ENCODE peak calls at places on chromosomes 3 and 15, in ten cellular contexts. One of them, this sample, is unnamed.
A peak's percentile ranks its signal among the peaks of the same experiment; 100 is the strongest.

GRCh38 chr15:57541805-57542504 is 49.7 kb upstream of the MYZAP start:
- DNase-seq in CD8-positive, alpha-beta T cell: no peak
- DNase-seq in lung: peak; percentile 69
- DNase-seq in endothelial cell: peak; percentile 76
- DNase-seq in brain microvascular endothelial cell: peak; percentile 80
- DNase-seq in cardiac fibroblast: peak; percentile 88
- DNase-seq in WTC11: peak; percentile 77
- DNase-seq in hepatocyte: peak; percentile 84
- DNase-seq in fibroblast of pulmonary artery: peak; percentile 86
- DNase-seq in GM23338: peak; percentile 84
- DNase-seq in this sample: peak; percentile 80

GRCh38 chr3:197135212-197135611 is 105.6 kb upstream of the MELTF start:
- DNase-seq in hepatocyte: no peak
- DNase-seq in lung: no peak
- DNase-seq in cardiac fibroblast: no peak
- DNase-seq in fibroblast of pulmonary artery: no peak
- DNase-seq in GM23338: no peak
- DNase-seq in endothelial cell: no peak
- DNase-seq in CD8-positive, alpha-beta T cell: no peak
- DNase-seq in WTC11: no peak
- DNase-seq in brain microvascular endothelial cell: no peak
- DNase-seq in this sample: no peak

GRCh38 chr3:41198526-41198925 is 779 bp upstream of the CTNNB1 start:
- DNase-seq in lung: peak; percentile 40
- DNase-seq in CD8-positive, alpha-beta T cell: no peak
- DNase-seq in brain microvascular endothelial cell: no peak
- DNase-seq in GM23338: no peak
- DNase-seq in WTC11: no peak
- DNase-seq in endothelial cell: no peak
- DNase-seq in hepatocyte: peak; percentile 47
- DNase-seq in cardiac fibroblast: peak; percentile 26
- DNase-seq in fibroblast of pulmonary artery: no peak
- DNase-seq in this sample: no peak

GRCh38 chr3:156174229-156174847 is 54.0 kb downstream of the KCNAB1 start:
- DNase-seq in CD8-positive, alpha-beta T cell: no peak
- DNase-seq in hepatocyte: peak; percentile 34
- DNase-seq in endothelial cell: no peak
- DNase-seq in GM23338: peak; percentile 33
- DNase-seq in brain microvascular endothelial cell: peak; percentile 39
- DNase-seq in cardiac fibroblast: peak; percentile 79
- DNase-seq in fibroblast of pulmonary artery: peak; percentile 76
- DNase-seq in lung: no peak
- DNase-seq in WTC11: no peak
- DNase-seq in this sample: peak; percentile 51

GRCh38 chr3:13863929-13864595 is 15.8 kb downstream of the WNT7A start:
- DNase-seq in WTC11: no peak
- DNase-seq in fibroblast of pulmonary artery: no peak
- DNase-seq in hepatocyte: no peak
- DNase-seq in GM23338: no peak
- DNase-seq in cardiac fibroblast: no peak
- DNase-seq in lung: no peak
- DNase-seq in endothelial cell: no peak
- DNase-seq in brain microvascular endothelial cell: no peak
- DNase-seq in CD8-positive, alpha-beta T cell: no peak
- DNase-seq in this sample: no peak

GRCh38 chr3:52225452-52226228 is at the start of gene TLR9:
- DNase-seq in WTC11: no peak
- DNase-seq in lung: no peak
- DNase-seq in endothelial cell: no peak
- DNase-seq in hepatocyte: no peak
- DNase-seq in cardiac fibroblast: no peak
- DNase-seq in CD8-positive, alpha-beta T cell: peak; percentile 53
- DNase-seq in brain microvascular endothelial cell: no peak
- DNase-seq in fibroblast of pulmonary artery: no peak
- DNase-seq in GM23338: no peak
- DNase-seq in this sample: peak; percentile 77

GRCh38 chr15:40097968-40098476 is 10.7 kb downstream of the BMF start:
- DNase-seq in cardiac fibroblast: peak; percentile 50
- DNase-seq in hepatocyte: no peak
- DNase-seq in GM23338: peak; percentile 52
- DNase-seq in CD8-positive, alpha-beta T cell: no peak
- DNase-seq in lung: no peak
- DNase-seq in endothelial cell: no peak
- DNase-seq in brain microvascular endothelial cell: no peak
- DNase-seq in fibroblast of pulmonary artery: no peak
- DNase-seq in WTC11: no peak
- DNase-seq in this sample: no peak

GRCh38 chr3:57855281-57855680 is 99.2 kb downstream of the SLMAP start:
- DNase-seq in lung: no peak
- DNase-seq in fibroblast of pulmonary artery: peak; percentile 13
- DNase-seq in brain microvascular endothelial cell: peak; percentile 34
- DNase-seq in CD8-positive, alpha-beta T cell: no peak
- DNase-seq in WTC11: no peak
- DNase-seq in endothelial cell: no peak
- DNase-seq in hepatocyte: no peak
- DNase-seq in GM23338: no peak
- DNase-seq in cardiac fibroblast: peak; percentile 7
- DNase-seq in this sample: no peak

GRCh38 chr3:38646630-38647029 is 2.9 kb downstream of the SCN5A start:
- DNase-seq in lung: no peak
- DNase-seq in GM23338: peak; percentile 83
- DNase-seq in brain microvascular endothelial cell: no peak
- DNase-seq in cardiac fibroblast: peak; percentile 56
- DNase-seq in WTC11: no peak
- DNase-seq in fibroblast of pulmonary artery: peak; percentile 54
- DNase-seq in endothelial cell: peak; percentile 45
- DNase-seq in hepatocyte: peak; percentile 51
- DNase-seq in CD8-positive, alpha-beta T cell: peak; percentile 48
- DNase-seq in this sample: peak; percentile 67
- TF ChIP-seq CTCF in lung: no peak
- TF ChIP-seq CTCF in GM23338: peak; percentile 89
- TF ChIP-seq CTCF in brain microvascular endothelial cell: peak; percentile 67
- TF ChIP-seq CTCF in cardiac fibroblast: peak; percentile 40
- TF ChIP-seq CTCF in WTC11: peak; percentile 42
- TF ChIP-seq CTCF in fibroblast of pulmonary artery: peak; percentile 54
- TF ChIP-seq CTCF in endothelial cell: peak; percentile 47
- TF ChIP-seq CTCF in hepatocyte: peak; percentile 51
- TF ChIP-seq CTCF in CD8-positive, alpha-beta T cell: no peak
- TF ChIP-seq CTCF in this sample: peak; percentile 30

DNA sequence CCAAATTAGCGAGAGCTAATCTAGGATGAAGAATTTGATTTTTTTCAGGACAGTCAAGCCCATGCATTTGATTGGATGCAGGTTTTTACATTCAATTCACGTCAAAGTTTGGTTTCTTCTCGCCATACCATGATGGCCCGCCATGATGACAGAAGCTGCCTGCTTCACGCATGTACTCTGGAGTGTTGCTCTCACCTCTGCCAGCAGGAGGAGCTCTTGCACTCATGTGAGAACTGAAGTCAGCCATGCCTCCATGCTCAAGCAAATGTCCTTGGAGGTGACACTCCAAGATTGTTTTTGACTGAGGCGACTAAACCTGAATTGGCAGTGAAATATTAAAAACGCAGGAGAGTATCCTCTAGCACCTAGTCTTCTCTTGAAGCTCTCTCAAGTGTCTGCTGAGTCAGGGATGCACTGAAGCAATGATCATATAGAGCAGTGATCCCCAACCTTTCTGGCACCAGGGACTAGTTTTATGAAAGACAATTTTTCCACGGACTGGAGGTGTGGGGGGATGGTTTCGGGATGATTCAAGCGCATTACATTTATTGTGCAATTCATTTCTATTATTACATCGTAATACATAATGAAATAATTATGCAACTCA is 120.9 kb downstream of the SAMMSON start:
- DNase-seq in cardiac fibroblast: peak; percentile 72
- DNase-seq in GM23338: peak; percentile 91
- DNase-seq in brain microvascular endothelial cell: peak; percentile 74
- DNase-seq in CD8-positive, alpha-beta T cell: no peak
- DNase-seq in WTC11: peak; percentile 88
- DNase-seq in fibroblast of pulmonary artery: peak; percentile 74
- DNase-seq in endothelial cell: peak; percentile 76
- DNase-seq in lung: peak; percentile 50
- DNase-seq in hepatocyte: peak; percentile 78
- DNase-seq in this sample: peak; percentile 82
- TF ChIP-seq CTCF in cardiac fibroblast: peak; percentile 66
- TF ChIP-seq CTCF in GM23338: peak; percentile 96
- TF ChIP-seq CTCF in brain microvascular endothelial cell: peak; percentile 84
- TF ChIP-seq CTCF in CD8-positive, alpha-beta T cell: no peak
- TF ChIP-seq CTCF in WTC11: peak; percentile 71
- TF ChIP-seq CTCF in fibroblast of pulmonary artery: peak; percentile 72
- TF ChIP-seq CTCF in endothelial cell: peak; percentile 73
- TF ChIP-seq CTCF in lung: peak; percentile 26
- TF ChIP-seq CTCF in hepatocyte: peak; percentile 43
- TF ChIP-seq CTCF in this sample: peak; percentile 73

GRCh38 chr3:70310809-70311208 is 1.6 kb downstream of the MDFIC2 start:
- DNase-seq in CD8-positive, alpha-beta T cell: no peak
- DNase-seq in lung: no peak
- DNase-seq in fibroblast of pulmonary artery: no peak
- DNase-seq in WTC11: no peak
- DNase-seq in cardiac fibroblast: no peak
- DNase-seq in GM23338: no peak
- DNase-seq in brain microvascular endothelial cell: no peak
- DNase-seq in endothelial cell: no peak
- DNase-seq in hepatocyte: no peak
- DNase-seq in this sample: no peak

GRCh38 chr3:70312336-70312735 is at the start of gene MDFIC2:
- DNase-seq in GM23338: peak; percentile 53
- DNase-seq in brain microvascular endothelial cell: no peak
- DNase-seq in hepatocyte: no peak
- DNase-seq in endothelial cell: no peak
- DNase-seq in WTC11: peak; percentile 19
- DNase-seq in CD8-positive, alpha-beta T cell: no peak
- DNase-seq in fibroblast of pulmonary artery: no peak
- DNase-seq in lung: no peak
- DNase-seq in cardiac fibroblast: no peak
- DNase-seq in this sample: no peak

GRCh38 chr3:70309591-70309990 is 2.8 kb downstream of the MDFIC2 start:
- DNase-seq in GM23338: no peak
- DNase-seq in WTC11: no peak
- DNase-seq in fibroblast of pulmonary artery: no peak
- DNase-seq in endothelial cell: no peak
- DNase-seq in brain microvascular endothelial cell: no peak
- DNase-seq in cardiac fibroblast: no peak
- DNase-seq in CD8-positive, alpha-beta T cell: no peak
- DNase-seq in lung: no peak
- DNase-seq in hepatocyte: no peak
- DNase-seq in this sample: no peak

GRCh38 chr3:70308760-70309159 is 3.7 kb downstream of the MDFIC2 start:
- DNase-seq in WTC11: peak; percentile 16
- DNase-seq in CD8-positive, alpha-beta T cell: no peak
- DNase-seq in fibroblast of pulmonary artery: peak; percentile 3
- DNase-seq in brain microvascular endothelial cell: peak; percentile 48
- DNase-seq in GM23338: peak; percentile 64
- DNase-seq in lung: no peak
- DNase-seq in cardiac fibroblast: peak; percentile 0
- DNase-seq in hepatocyte: peak; percentile 49
- DNase-seq in endothelial cell: peak; percentile 23
- DNase-seq in this sample: peak; percentile 14
- TF ChIP-seq CTCF in WTC11: no peak
- TF ChIP-seq CTCF in CD8-positive, alpha-beta T cell: no peak
- TF ChIP-seq CTCF in fibroblast of pulmonary artery: no peak
- TF ChIP-seq CTCF in brain microvascular endothelial cell: peak; percentile 56
- TF ChIP-seq CTCF in GM23338: peak; percentile 71
- TF ChIP-seq CTCF in lung: no peak
- TF ChIP-seq CTCF in cardiac fibroblast: no peak
- TF ChIP-seq CTCF in hepatocyte: peak; percentile 49
- TF ChIP-seq CTCF in endothelial cell: no peak
- TF ChIP-seq CTCF in this sample: no peak

GRCh38 chr15:95266481-95267061 is 1035.2 kb downstream of the MCTP2 start:
- DNase-seq in GM23338: no peak
- DNase-seq in endothelial cell: no peak
- DNase-seq in hepatocyte: no peak
- DNase-seq in CD8-positive, alpha-beta T cell: no peak
- DNase-seq in lung: no peak
- DNase-seq in fibroblast of pulmonary artery: peak; percentile 73
- DNase-seq in WTC11: no peak
- DNase-seq in brain microvascular endothelial cell: no peak
- DNase-seq in cardiac fibroblast: peak; percentile 88
- DNase-seq in this sample: no peak

GRCh38 chr15:95263751-95264150 is 1032.4 kb downstream of the MCTP2 start:
- DNase-seq in brain microvascular endothelial cell: no peak
- DNase-seq in CD8-positive, alpha-beta T cell: no peak
- DNase-seq in fibroblast of pulmonary artery: no peak
- DNase-seq in cardiac fibroblast: no peak
- DNase-seq in GM23338: no peak
- DNase-seq in endothelial cell: no peak
- DNase-seq in hepatocyte: no peak
- DNase-seq in lung: no peak
- DNase-seq in WTC11: no peak
- DNase-seq in this sample: no peak

GRCh38 chr15:95269247-95270155 is 1038.1 kb downstream of the MCTP2 start:
- DNase-seq in WTC11: no peak
- DNase-seq in GM23338: no peak
- DNase-seq in lung: no peak
- DNase-seq in hepatocyte: no peak
- DNase-seq in brain microvascular endothelial cell: no peak
- DNase-seq in CD8-positive, alpha-beta T cell: no peak
- DNase-seq in fibroblast of pulmonary artery: no peak
- DNase-seq in cardiac fibroblast: no peak
- DNase-seq in endothelial cell: no peak
- DNase-seq in this sample: no peak

GRCh38 chr15:95265419-95265997 is 1034.1 kb downstream of the MCTP2 start:
- DNase-seq in endothelial cell: no peak
- DNase-seq in CD8-positive, alpha-beta T cell: no peak
- DNase-seq in lung: no peak
- DNase-seq in fibroblast of pulmonary artery: no peak
- DNase-seq in GM23338: no peak
- DNase-seq in WTC11: no peak
- DNase-seq in hepatocyte: no peak
- DNase-seq in cardiac fibroblast: no peak
- DNase-seq in brain microvascular endothelial cell: no peak
- DNase-seq in this sample: no peak

GRCh38 chr15:95267476-95267875 is 1036.1 kb downstream of the MCTP2 start:
- DNase-seq in lung: no peak
- DNase-seq in endothelial cell: no peak
- DNase-seq in CD8-positive, alpha-beta T cell: no peak
- DNase-seq in fibroblast of pulmonary artery: no peak
- DNase-seq in WTC11: no peak
- DNase-seq in hepatocyte: no peak
- DNase-seq in cardiac fibroblast: no peak
- DNase-seq in GM23338: no peak
- DNase-seq in brain microvascular endothelial cell: no peak
- DNase-seq in this sample: no peak
- TF ChIP-seq CTCF in lung: no peak
- TF ChIP-seq CTCF in endothelial cell: no peak
- TF ChIP-seq CTCF in CD8-positive, alpha-beta T cell: no peak
- TF ChIP-seq CTCF in fibroblast of pulmonary artery: no peak
- TF ChIP-seq CTCF in WTC11: no peak
- TF ChIP-seq CTCF in hepatocyte: no peak
- TF ChIP-seq CTCF in cardiac fibroblast: no peak
- TF ChIP-seq CTCF in GM23338: no peak
- TF ChIP-seq CTCF in brain microvascular endothelial cell: no peak
- TF ChIP-seq CTCF in this sample: no peak

GRCh38 chr3:185824467-185825378 is at the start of gene IGF2BP2:
- DNase-seq in WTC11: peak; percentile 81
- DNase-seq in hepatocyte: peak; percentile 95
- DNase-seq in GM23338: peak; percentile 76
- DNase-seq in endothelial cell: peak; percentile 81
- DNase-seq in CD8-positive, alpha-beta T cell: peak; percentile 58
- DNase-seq in cardiac fibroblast: peak; percentile 92
- DNase-seq in brain microvascular endothelial cell: peak; percentile 68
- DNase-seq in fibroblast of pulmonary artery: peak; percentile 87
- DNase-seq in lung: peak; percentile 69
- DNase-seq in this sample: peak; percentile 78
- TF ChIP-seq CTCF in WTC11: no peak
- TF ChIP-seq CTCF in hepatocyte: peak; percentile 3
- TF ChIP-seq CTCF in GM23338: peak; percentile 26
- TF ChIP-seq CTCF in endothelial cell: no peak
- TF ChIP-seq CTCF in CD8-positive, alpha-beta T cell: no peak
- TF ChIP-seq CTCF in cardiac fibroblast: peak; percentile 5
- TF ChIP-seq CTCF in brain microvascular endothelial cell: peak; percentile 11
- TF ChIP-seq CTCF in fibroblast of pulmonary artery: no peak
- TF ChIP-seq CTCF in lung: no peak
- TF ChIP-seq CTCF in this sample: no peak

This sample was measured in MCF 10A.